ENCODE peak calls at places on chromosomes 16 and 17, in five cellular contexts. One of them, this sample, is unnamed. For H3K4me1 and H3K27me3, the result is how much of the 10 kb centered on the place peaks cover.

GRCh38 chr16:50015631-50016030 is 9.4 kb upstream of the CNEP1R1 start:
- DNase-seq in thyroid gland: no peak
- DNase-seq in CD4-positive, alpha-beta memory T cell: no peak
- DNase-seq in stomach: no peak
- DNase-seq in keratinocyte: no peak
- DNase-seq in this sample: no peak

GRCh38 chr17:41393826-41394225 is 3.6 kb downstream of the KRT31 start:
- DNase-seq in thyroid gland: no peak
- DNase-seq in keratinocyte: no peak
- DNase-seq in CD4-positive, alpha-beta memory T cell: no peak
- DNase-seq in stomach: no peak
- DNase-seq in this sample: no peak

GRCh38 chr17:57735707-57736106 is 9.4 kb downstream of the CCDC182 start:
- DNase-seq in keratinocyte: no peak
- DNase-seq in stomach: no peak
- DNase-seq in thyroid gland: no peak
- DNase-seq in CD4-positive, alpha-beta memory T cell: no peak
- DNase-seq in this sample: peak

GRCh38 chr17:4161179-4161559 is 18.2 kb downstream of the CYB5D2 start:
- DNase-seq in CD4-positive, alpha-beta memory T cell: no peak
- DNase-seq in thyroid gland: peak
- DNase-seq in keratinocyte: peak
- DNase-seq in stomach: peak
- DNase-seq in this sample: no peak

GRCh38 chr16:65947951-65948350 is 418.5 kb upstream of the CDH5 start:
- DNase-seq in thyroid gland: no peak
- DNase-seq in CD4-positive, alpha-beta memory T cell: no peak
- DNase-seq in keratinocyte: no peak
- DNase-seq in stomach: no peak
- DNase-seq in this sample: no peak

GRCh38 chr17:83018658-83019193 is 60.7 kb upstream of the METRNL start:
- DNase-seq in stomach: no peak
- DNase-seq in thyroid gland: no peak
- DNase-seq in keratinocyte: no peak
- DNase-seq in CD4-positive, alpha-beta memory T cell: no peak
- DNase-seq in this sample: no peak

GRCh38 chr17:70022175-70022574 is 52.9 kb upstream of the KCNJ16 start:
- DNase-seq in thyroid gland: no peak
- DNase-seq in CD4-positive, alpha-beta memory T cell: no peak
- DNase-seq in keratinocyte: no peak
- DNase-seq in stomach: no peak
- DNase-seq in this sample: no peak

GRCh38 chr17:50211249-50212120 is 10.1 kb upstream of the COL1A1 start:
- DNase-seq in CD4-positive, alpha-beta memory T cell: no peak
- DNase-seq in stomach: no peak
- DNase-seq in thyroid gland: no peak
- DNase-seq in keratinocyte: no peak
- DNase-seq in this sample: no peak

GRCh38 chr16:49441366-49441780 is 67.8 kb downstream of the C16orf78 start:
- DNase-seq in CD4-positive, alpha-beta memory T cell: peak
- DNase-seq in stomach: peak
- DNase-seq in keratinocyte: no peak
- DNase-seq in thyroid gland: peak
- DNase-seq in this sample: peak

GRCh38 chr17:44804301-44805061 is 25.6 kb downstream of the GJC1 start:
- DNase-seq in keratinocyte: no peak
- DNase-seq in stomach: no peak
- DNase-seq in CD4-positive, alpha-beta memory T cell: no peak
- DNase-seq in thyroid gland: no peak
- DNase-seq in this sample: no peak

GRCh38 chr17:58344791-58345157 is 7.2 kb downstream of the SUPT4H1 start:
- DNase-seq in CD4-positive, alpha-beta memory T cell: peak
- DNase-seq in stomach: no peak
- DNase-seq in keratinocyte: no peak
- DNase-seq in thyroid gland: no peak
- DNase-seq in this sample: no peak

GRCh38 chr16:84007946-84008345 is 34.6 kb downstream of the SLC38A8 start:
- DNase-seq in thyroid gland: no peak
- DNase-seq in stomach: no peak
- DNase-seq in keratinocyte: no peak
- DNase-seq in CD4-positive, alpha-beta memory T cell: no peak
- DNase-seq in this sample: no peak

GRCh38 chr16:83631006-83631405 is 176.8 kb upstream of the HSBP1 start:
- DNase-seq in CD4-positive, alpha-beta memory T cell: no peak
- DNase-seq in keratinocyte: no peak
- DNase-seq in thyroid gland: no peak
- DNase-seq in stomach: no peak
- DNase-seq in this sample: no peak

GRCh38 chr16:64974381-64974780 is 147.5 kb downstream of the CDH11 start:
- DNase-seq in thyroid gland: no peak
- DNase-seq in CD4-positive, alpha-beta memory T cell: no peak
- DNase-seq in keratinocyte: no peak
- DNase-seq in stomach: no peak
- DNase-seq in this sample: no peak

GRCh38 chr16:81456523-81457325 is 12.1 kb downstream of the CMIP start:
- DNase-seq in keratinocyte: no peak
- DNase-seq in thyroid gland: no peak
- DNase-seq in stomach: peak
- DNase-seq in CD4-positive, alpha-beta memory T cell: no peak
- DNase-seq in this sample: peak
- H3K4me1 ChIP-seq in keratinocyte: under half
- H3K4me1 ChIP-seq in thyroid gland: under half
- H3K4me1 ChIP-seq in stomach: half or more
- H3K4me1 ChIP-seq in CD4-positive, alpha-beta memory T cell: under half
- H3K4me1 ChIP-seq in this sample: under half

GRCh38 chr17:81967244-81967532 is 6.2 kb upstream of the NOTUM start:
- DNase-seq in CD4-positive, alpha-beta memory T cell: no peak
- DNase-seq in stomach: no peak
- DNase-seq in keratinocyte: no peak
- DNase-seq in thyroid gland: no peak
- DNase-seq in this sample: no peak
- H3K27me3 ChIP-seq in CD4-positive, alpha-beta memory T cell: under half
- H3K27me3 ChIP-seq in stomach: under half
- H3K27me3 ChIP-seq in keratinocyte: half or more
- H3K27me3 ChIP-seq in thyroid gland: under half
- H3K27me3 ChIP-seq in this sample: under half

GRCh38 chr16:75062135-75062943 is 54.2 kb downstream of the LDHD start:
- DNase-seq in thyroid gland: peak
- DNase-seq in keratinocyte: no peak
- DNase-seq in CD4-positive, alpha-beta memory T cell: no peak
- DNase-seq in stomach: peak
- DNase-seq in this sample: no peak
- H3K4me1 ChIP-seq in thyroid gland: half or more
- H3K4me1 ChIP-seq in keratinocyte: under half
- H3K4me1 ChIP-seq in CD4-positive, alpha-beta memory T cell: under half
- H3K4me1 ChIP-seq in stomach: half or more
- H3K4me1 ChIP-seq in this sample: under half

GRCh38 chr17:72115789-72116520 is 4.9 kb upstream of the SOX9 start:
- DNase-seq in keratinocyte: no peak
- DNase-seq in stomach: no peak
- DNase-seq in thyroid gland: no peak
- DNase-seq in CD4-positive, alpha-beta memory T cell: no peak
- DNase-seq in this sample: no peak

GRCh38 chr17:72117748-72118587 is 2.9 kb upstream of the SOX9 start:
- DNase-seq in stomach: no peak
- DNase-seq in keratinocyte: no peak
- DNase-seq in thyroid gland: peak
- DNase-seq in CD4-positive, alpha-beta memory T cell: no peak
- DNase-seq in this sample: peak

GRCh38 chr17:72116692-72117469 is 3.9 kb upstream of the SOX9 start:
- DNase-seq in thyroid gland: peak
- DNase-seq in stomach: no peak
- DNase-seq in CD4-positive, alpha-beta memory T cell: no peak
- DNase-seq in keratinocyte: no peak
- DNase-seq in this sample: peak

GRCh38 chr17:72118588-72119279 is 2.1 kb upstream of the SOX9 start:
- DNase-seq in thyroid gland: peak
- DNase-seq in keratinocyte: no peak
- DNase-seq in CD4-positive, alpha-beta memory T cell: peak
- DNase-seq in stomach: peak
- DNase-seq in this sample: peak

DNA sequence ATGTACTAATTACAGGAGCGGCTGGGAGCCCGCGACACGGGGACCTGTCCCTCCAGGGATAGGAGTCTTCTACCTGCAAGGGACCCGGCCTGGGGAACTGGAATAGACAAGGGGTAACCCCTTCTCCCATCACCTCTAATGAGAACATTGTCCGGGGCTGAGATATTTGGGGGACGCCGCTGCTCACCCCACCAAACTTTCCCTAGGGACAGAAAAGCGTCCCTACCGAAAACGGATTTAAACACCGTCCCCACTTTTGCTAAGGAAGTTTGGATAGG is 3.4 kb upstream of the SOX9 start:
- DNase-seq in thyroid gland: no peak
- DNase-seq in CD4-positive, alpha-beta memory T cell: no peak
- DNase-seq in stomach: no peak
- DNase-seq in keratinocyte: no peak
- DNase-seq in this sample: no peak
- H3K27me3 ChIP-seq in thyroid gland: under half
- H3K27me3 ChIP-seq in CD4-positive, alpha-beta memory T cell: under half
- H3K27me3 ChIP-seq in stomach: half or more
- H3K27me3 ChIP-seq in keratinocyte: under half
- H3K27me3 ChIP-seq in this sample: under half